ENCODE peak calls at places on chromosomes 5 and 9, in seven cellular contexts. J is AG08396; H is astrocyte of the spinal cord; W is NCI-H2171; O is stimulated activated CD8-positive, alpha-beta memory T cell treated with anti-CD3 and anti-CD28 coated beads, Interleukin-15, amount 100 ng/mL, for 1 hour; U is NCI-H748 treated with DMSO at 0.1 percent for 48 hours; C is dermis blood vessel endothelial cell. V is an unnamed sample.

GRCh38 chr5:100518377-100518776 is 16.8 kb upstream of the FAM174A start:
- DNase-seq in J (no peak), H (no peak), W (no peak), O (no peak), U (no peak), C (no peak), V (no peak)

GRCh38 chr5:52893105-52893504 is 96.0 kb upstream of the ITGA2 start:
- DNase-seq in J (peak), H (peak), W (no peak), O (no peak), U (no peak), C (peak), V (no peak)

GRCh38 chr9:698276-698675 is 143.2 kb upstream of the DMRT1 start:
- DNase-seq in J (peak), H (peak), W (no peak), O (no peak), U (no peak), C (peak), V (no peak)

GRCh38 chr5:175025046-175025445 is 300.7 kb downstream of the MSX2 start:
- DNase-seq in J (no peak), H (peak), W (no peak), O (no peak), U (no peak), C (no peak), V (no peak)

GRCh38 chr5:78515665-78516064 is 132.9 kb downstream of the LHFPL2 start:
- DNase-seq in J (no peak), H (no peak), W (no peak), O (no peak), U (no peak), C (no peak), V (no peak)

GRCh38 chr9:99221266-99221622 is 498 bp downstream of the ALG2 start:
- DNase-seq in J (no peak), H (no peak), W (no peak), O (no peak), U (no peak), C (no peak), V (no peak)

GRCh38 chr5:33944543-33945132 is 8.5 kb downstream of the RXFP3 start:
- DNase-seq in J (no peak), H (no peak), W (no peak), O (no peak), U (peak), C (no peak), V (no peak)

GRCh38 chr5:95816341-95816740 is 6.2 kb downstream of the GLRX start:
- DNase-seq in J (no peak), H (no peak), W (no peak), O (no peak), U (no peak), C (no peak), V (no peak)

V was measured in A673.